ENCODE peak calls at places on chromosome 15, in seven cellular contexts. Z is HCT116, B is H1, R is GM12878, S is HepG2, W is K562, O is SK-N-SH. F is an unnamed sample.
A peak's percentile ranks its signal among the peaks of the same experiment; 100 is the strongest.

GRCh38 chr15:35624881-35625280 is 78.9 kb upstream of the DPH6 start:
- DNase-seq in B (no peak), O (no peak), S (no peak), W (no peak), Z (no peak), R (no peak), F (no peak)

GRCh38 chr15:43908641-43909040 is 81.8 kb downstream of the WDR76 start:
- DNase-seq in S (no peak), O (no peak), W (no peak), Z (no peak), B (no peak), R (no peak), F (no peak)

GRCh38 chr15:101242160-101242998 is 9.5 kb downstream of the CHSY1 start:
- DNase-seq in B (no peak), R (peak; percentile 74), Z (no peak), S (no peak), W (no peak), O (no peak), F (no peak)

GRCh38 chr15:63083541-63083940 is 38.1 kb upstream of the LACTB start:
- DNase-seq in S (no peak), W (peak; percentile 26), R (no peak), O (no peak), Z (no peak), B (no peak), F (no peak)

GRCh38 chr15:55652363-55652762 is 64.2 kb upstream of the PYGO1 start:
- DNase-seq in R (no peak), O (no peak), B (no peak), S (no peak), Z (no peak), W (no peak), F (no peak)

GRCh38 chr15:64460737-64461576 is 579 bp downstream of the ZNF609 start:
- DNase-seq in Z (peak; percentile 35), O (peak; percentile 65), S (peak; percentile 66), B (no peak), W (peak; percentile 66), R (no peak), F (peak; percentile 82)

GRCh38 chr15:80106051-80106450 is 46.6 kb downstream of the ZFAND6 start:
- DNase-seq in B (no peak), O (no peak), R (no peak), W (no peak), Z (no peak), S (no peak), F (no peak)

GRCh38 chr15:45126535-45127158 is 3.0 kb downstream of the DUOXA1 start:
- DNase-seq in W (peak; percentile 39), R (no peak), B (no peak), S (peak; percentile 25), Z (peak; percentile 36), O (no peak), F (peak; percentile 65)

GRCh38 chr15:81216411-81216810 is 19.7 kb downstream of the IL16 start:
- DNase-seq in B (no peak), W (no peak), R (no peak), O (no peak), S (no peak), Z (no peak), F (no peak)

GRCh38 chr15:79978694-79979519 is 7.9 kb upstream of the BCL2A1 start:
- DNase-seq in O (no peak), B (no peak), W (no peak), R (peak; percentile 95), Z (no peak), S (peak; percentile 87), F (no peak)

GRCh38 chr15:88630141-88630721 is 8.6 kb upstream of the ISG20 start:
- DNase-seq in S (no peak), B (no peak), Z (no peak), W (no peak), O (no peak), R (no peak), F (no peak)

GRCh38 chr15:28086175-28086703 is 12.9 kb downstream of the OCA2 start:
- DNase-seq in O (peak; percentile 85), S (peak; percentile 60), R (peak; percentile 25), Z (peak; percentile 26), B (no peak), W (peak; percentile 76), F (peak; percentile 48)

GRCh38 chr15:59662260-59662659 is 4.9 kb upstream of the GTF2A2 start:
- DNase-seq in Z (no peak), B (no peak), W (no peak), O (no peak), S (no peak), R (no peak), F (no peak)

GRCh38 chr15:46751303-46751702 is 966.0 kb upstream of the SEMA6D start:
- DNase-seq in R (no peak), O (no peak), W (no peak), S (no peak), Z (no peak), B (no peak), F (no peak)

GRCh38 chr15:57680021-57680420 is 26.5 kb upstream of the POLR2M start:
- DNase-seq in O (no peak), B (no peak), S (no peak), R (no peak), W (no peak), Z (no peak), F (no peak)

GRCh38 chr15:78772738-78773137 is 38.5 kb downstream of the ADAMTS7 start:
- DNase-seq in Z (no peak), W (no peak), O (no peak), R (no peak), B (no peak), S (no peak), F (no peak)

GRCh38 chr15:83210619-83211018 is 3.0 kb upstream of the HDGFL3 start:
- DNase-seq in O (peak; percentile 83), S (no peak), Z (no peak), B (no peak), W (no peak), R (no peak), F (peak; percentile 61)

GRCh38 chr15:59642351-59642750 is 15.0 kb downstream of the GTF2A2 start:
- DNase-seq in Z (no peak), S (no peak), R (no peak), W (no peak), O (no peak), B (no peak), F (no peak)

GRCh38 chr15:33852094-33852493 is 116.2 kb upstream of the CHRM5 start:
- DNase-seq in S (no peak), W (no peak), Z (no peak), R (no peak), B (no peak), O (no peak), F (no peak)

GRCh38 chr15:74489518-74490338 is 28.8 kb upstream of the UBL7 start:
- DNase-seq in Z (peak; percentile 48), B (peak; percentile 41), W (peak; percentile 84), R (peak; percentile 53), S (peak; percentile 39), O (peak; percentile 88), F (peak; percentile 80)

GRCh38 chr15:31871159-31871886 is 159.0 kb upstream of the CHRNA7 start:
- DNase-seq in B (no peak), Z (no peak), S (no peak), W (no peak), R (no peak), O (no peak), F (no peak)

GRCh38 chr15:67290319-67290718 is 35.7 kb downstream of the IQCH start:
- DNase-seq in W (no peak), O (no peak), Z (no peak), S (no peak), R (no peak), B (no peak), F (no peak)

GRCh38 chr15:58221591-58222241 is 83.5 kb downstream of the AQP9 start:
- DNase-seq in O (peak; percentile 54), S (peak; percentile 27), W (peak; percentile 75), R (no peak), B (no peak), Z (peak; percentile 36), F (peak; percentile 68)

DNA sequence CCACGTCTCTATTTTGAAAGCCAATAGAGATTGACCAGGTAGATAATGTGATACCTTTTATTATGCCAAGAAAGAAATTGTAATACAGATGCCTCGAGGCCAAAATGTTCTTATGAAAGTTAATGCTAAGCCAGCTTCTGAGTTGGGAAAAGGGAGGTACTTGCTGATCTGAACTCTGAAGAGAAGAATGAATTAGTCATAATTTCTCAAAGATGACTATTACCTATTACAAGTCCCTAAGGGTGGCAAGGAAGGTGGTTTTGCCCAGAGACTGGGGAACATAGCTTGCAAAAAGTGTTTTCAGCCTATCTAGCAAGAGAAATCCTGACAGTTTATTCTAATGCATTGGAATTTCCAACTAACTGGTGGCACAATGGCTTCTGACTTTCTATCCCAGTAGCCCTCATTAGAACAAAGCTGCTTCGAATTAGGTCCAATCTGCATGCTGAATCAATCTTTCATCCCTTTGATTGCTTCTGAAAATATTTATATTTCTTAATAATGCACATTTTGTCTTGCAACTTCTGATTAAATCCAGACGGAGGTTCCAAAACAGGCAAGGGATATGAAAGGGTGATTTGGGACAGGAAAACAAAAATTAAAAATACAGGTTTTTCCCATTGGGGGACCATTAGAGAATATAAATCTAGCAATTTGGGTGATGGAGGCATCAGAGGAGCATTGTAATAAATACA is 17.7 kb upstream of the NR2F2 start:
- DNase-seq in S (no peak), R (no peak), O (no peak), B (no peak), Z (no peak), W (no peak), F (no peak)
- TF ChIP-seq JUND in S (no peak), R (no peak), O (no peak), B (no peak), Z (no peak), W (no peak), F (no peak)

DNA sequence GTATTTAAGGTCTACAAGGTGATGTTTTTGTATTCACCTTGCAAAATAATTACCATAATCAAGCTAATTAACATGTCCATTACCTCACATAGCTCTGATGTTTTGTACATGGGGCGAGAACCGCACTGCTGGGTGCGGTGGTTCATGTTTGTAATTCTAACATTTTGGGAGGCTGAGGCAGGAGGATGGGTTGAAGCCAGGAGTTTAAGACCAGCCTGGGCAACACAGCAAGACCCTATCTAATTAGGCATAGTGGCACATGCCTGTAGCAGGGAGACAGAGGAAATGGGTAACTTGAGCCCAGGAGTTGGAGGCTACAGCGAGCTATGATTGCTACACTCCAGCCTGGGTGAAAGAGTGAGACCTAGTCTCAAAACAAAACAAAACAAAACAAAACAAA is 248.2 kb upstream of the NSMCE3 start:
- DNase-seq in W (no peak), Z (no peak), O (no peak), S (no peak), B (no peak), R (no peak), F (no peak)
- TF ChIP-seq JUND in W (no peak), Z (no peak), O (no peak), S (no peak), B (no peak), R (no peak), F (no peak)

DNA sequence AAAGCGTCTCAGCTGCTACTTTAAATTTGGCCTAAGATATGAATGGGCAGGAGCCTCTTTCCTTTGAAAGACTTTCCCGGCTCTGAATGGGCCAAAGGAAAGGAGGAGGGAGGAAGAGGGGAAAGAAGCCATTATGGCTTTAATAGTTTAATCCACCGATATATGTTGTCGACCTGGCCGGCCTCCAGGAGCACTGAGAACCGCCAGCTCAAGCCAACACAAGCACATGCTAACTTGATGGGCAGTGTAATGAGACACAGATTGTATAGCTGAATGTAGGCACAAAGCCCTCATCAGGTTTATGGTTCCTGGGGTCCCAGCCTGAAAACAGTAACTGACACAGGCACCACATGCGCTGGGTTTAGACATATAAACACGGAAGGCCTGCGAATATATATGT is 267.6 kb downstream of the RORA start:
- DNase-seq in Z (no peak), R (no peak), O (no peak), S (no peak), W (no peak), B (no peak), F (no peak)
- TF ChIP-seq JUND in Z (no peak), R (no peak), O (no peak), S (no peak), W (no peak), B (no peak), F (no peak)

GRCh38 chr15:68806220-68807105 is 14.2 kb downstream of the ANP32A start:
- DNase-seq in B (no peak), R (no peak), O (peak; percentile 43), S (no peak), W (no peak), Z (no peak), F (no peak)
- TF ChIP-seq JUND in B (no peak), R (no peak), O (no peak), S (no peak), W (no peak), Z (no peak), F (no peak)